ENCODE peak calls at places on chromosome 18, in eight cellular contexts. N is mucosa of descending colon, W is upper lobe of right lung, R is astrocyte, J is stomach, I is K562, D is kidney, E is tibial artery. Z is an unnamed sample. For H3K4me1, the result is how much of the 10 kb centered on the place peaks cover.

GRCh38 chr18:22045221-22045918 is 124.0 kb upstream of the GATA6 start:
- DNase-seq in N (peak), W (no peak), R (no peak), J (peak), I (no peak), D (no peak), E (no peak), Z (no peak)

GRCh38 chr18:46344416-46345180 is 240.4 kb downstream of the HAUS1 start:
- DNase-seq in N (no peak), W (peak), R (no peak), J (no peak), I (no peak), D (no peak), E (no peak), Z (no peak)

GRCh38 chr18:45330170-45330594 is 285.1 kb upstream of the SLC14A2 start:
- DNase-seq in N (no peak), W (no peak), R (peak), J (no peak), I (no peak), D (no peak), E (peak), Z (no peak)

GRCh38 chr18:62198259-62198658 is 11.2 kb downstream of the RELCH start:
- DNase-seq in N (no peak), W (no peak), R (no peak), J (no peak), I (no peak), D (no peak), E (no peak), Z (no peak)

GRCh38 chr18:49332679-49333078 is 127.8 kb downstream of the DYM start:
- DNase-seq in N (no peak), W (no peak), R (no peak), J (no peak), I (no peak), D (no peak), E (no peak), Z (no peak)

GRCh38 chr18:58755304-58756010 is 84.2 kb downstream of the MALT1 start:
- DNase-seq in N (no peak), W (no peak), R (no peak), J (no peak), I (no peak), D (no peak), E (no peak), Z (peak)

GRCh38 chr18:63897072-63897471 is 9.6 kb downstream of the SERPINB2 start:
- DNase-seq in N (no peak), W (no peak), R (no peak), J (no peak), I (no peak), D (peak), E (no peak), Z (no peak)

GRCh38 chr18:58784601-58785137 is 80.0 kb upstream of the ZNF532 start:
- DNase-seq in N (no peak), W (no peak), R (peak), J (no peak), I (no peak), D (peak), E (peak), Z (peak)

GRCh38 chr18:4125246-4125938 is 329.7 kb downstream of the DLGAP1 start:
- DNase-seq in N (no peak), W (no peak), R (peak), J (no peak), I (no peak), D (no peak), E (no peak), Z (no peak)

GRCh38 chr18:74171910-74172606 is 23.7 kb downstream of the TIMM21 start:
- DNase-seq in N (no peak), W (no peak), R (no peak), J (no peak), I (no peak), D (no peak), E (no peak), Z (no peak)

GRCh38 chr18:48790869-48791635 is 159.7 kb downstream of the SMAD7 start:
- DNase-seq in N (no peak), W (peak), R (no peak), J (no peak), I (no peak), D (peak), E (peak), Z (peak)

GRCh38 chr18:21053127-21053526 is 58.5 kb downstream of the ROCK1 start:
- DNase-seq in N (no peak), W (no peak), R (peak), J (no peak), I (no peak), D (no peak), E (no peak), Z (no peak)

GRCh38 chr18:45662468-45662867 is 47.2 kb downstream of the SLC14A2 start:
- DNase-seq in N (no peak), W (no peak), R (peak), J (no peak), I (no peak), D (no peak), E (no peak), Z (no peak)

GRCh38 chr18:66749030-66749429 is 145.1 kb upstream of the CDH19 start:
- DNase-seq in N (no peak), W (no peak), R (peak), J (no peak), I (no peak), D (no peak), E (no peak), Z (no peak)

GRCh38 chr18:57051586-57052044 is 95.3 kb upstream of the BOD1L2 start:
- DNase-seq in N (peak), W (no peak), R (no peak), J (peak), I (peak), D (no peak), E (no peak), Z (no peak)

GRCh38 chr18:23871410-23871809 is 143.1 kb upstream of the TTC39C start:
- DNase-seq in N (peak), W (no peak), R (peak), J (peak), I (no peak), D (no peak), E (no peak), Z (no peak)

GRCh38 chr18:70416496-70416895 is 127.7 kb downstream of the SOCS6 start:
- DNase-seq in N (no peak), W (no peak), R (no peak), J (no peak), I (no peak), D (no peak), E (no peak), Z (no peak)

GRCh38 chr18:48541747-48542108 is 2.9 kb downstream of the CTIF start:
- DNase-seq in N (no peak), W (no peak), R (no peak), J (no peak), I (no peak), D (no peak), E (no peak), Z (no peak)

GRCh38 chr18:67381608-67382150 is 134.8 kb downstream of the DSEL start:
- DNase-seq in N (no peak), W (no peak), R (no peak), J (no peak), I (no peak), D (peak), E (no peak), Z (no peak)

GRCh38 chr18:55868909-55869308 is 280.9 kb upstream of the TCF4 start:
- DNase-seq in N (no peak), W (no peak), R (peak), J (no peak), I (no peak), D (no peak), E (no peak), Z (no peak)

GRCh38 chr18:75070625-75071483 is 138.1 kb downstream of the PTGR3 start:
- DNase-seq in N (peak), W (no peak), R (peak), J (peak), I (peak), D (peak), E (peak), Z (peak)

GRCh38 chr18:3012306-3012919 is 531 bp downstream of the LPIN2 start:
- DNase-seq in N (peak), W (peak), R (no peak), J (peak), I (peak), D (peak), E (peak), Z (peak)
- H3K4me1 ChIP-seq in N (under half), W (half or more), R (under half), J (half or more), I (under half), D (under half), E (under half), Z (under half)

GRCh38 chr18:7272268-7273049 is 41.6 kb downstream of the LRRC30 start:
- DNase-seq in N (peak), W (peak), R (peak), J (peak), I (peak), D (peak), E (peak), Z (no peak)
- TF ChIP-seq CTCF in N (no peak), W (peak), R (peak), J (no peak), I (peak), D (peak), E (peak), Z (peak)

GRCh38 chr18:28112056-28112470 is 64.9 kb downstream of the CDH2 start:
- DNase-seq in N (no peak), W (no peak), R (peak), J (no peak), I (no peak), D (no peak), E (no peak), Z (no peak)

GRCh38 chr18:28114472-28114871 is 62.5 kb downstream of the CDH2 start:
- DNase-seq in N (no peak), W (no peak), R (peak), J (no peak), I (no peak), D (no peak), E (no peak), Z (no peak)

GRCh38 chr18:28115149-28115550 is 61.8 kb downstream of the CDH2 start:
- DNase-seq in N (no peak), W (no peak), R (peak), J (no peak), I (no peak), D (no peak), E (no peak), Z (no peak)

GRCh38 chr18:28110924-28111323 is 66.0 kb downstream of the CDH2 start:
- DNase-seq in N (no peak), W (no peak), R (no peak), J (no peak), I (no peak), D (no peak), E (no peak), Z (no peak)

GRCh38 chr18:28113271-28114023 is 63.5 kb downstream of the CDH2 start:
- DNase-seq in N (no peak), W (no peak), R (no peak), J (no peak), I (no peak), D (no peak), E (no peak), Z (no peak)
- H3K4me1 ChIP-seq in N (under half), W (under half), R (half or more), J (under half), I (under half), D (under half), E (under half), Z (under half)

DNA sequence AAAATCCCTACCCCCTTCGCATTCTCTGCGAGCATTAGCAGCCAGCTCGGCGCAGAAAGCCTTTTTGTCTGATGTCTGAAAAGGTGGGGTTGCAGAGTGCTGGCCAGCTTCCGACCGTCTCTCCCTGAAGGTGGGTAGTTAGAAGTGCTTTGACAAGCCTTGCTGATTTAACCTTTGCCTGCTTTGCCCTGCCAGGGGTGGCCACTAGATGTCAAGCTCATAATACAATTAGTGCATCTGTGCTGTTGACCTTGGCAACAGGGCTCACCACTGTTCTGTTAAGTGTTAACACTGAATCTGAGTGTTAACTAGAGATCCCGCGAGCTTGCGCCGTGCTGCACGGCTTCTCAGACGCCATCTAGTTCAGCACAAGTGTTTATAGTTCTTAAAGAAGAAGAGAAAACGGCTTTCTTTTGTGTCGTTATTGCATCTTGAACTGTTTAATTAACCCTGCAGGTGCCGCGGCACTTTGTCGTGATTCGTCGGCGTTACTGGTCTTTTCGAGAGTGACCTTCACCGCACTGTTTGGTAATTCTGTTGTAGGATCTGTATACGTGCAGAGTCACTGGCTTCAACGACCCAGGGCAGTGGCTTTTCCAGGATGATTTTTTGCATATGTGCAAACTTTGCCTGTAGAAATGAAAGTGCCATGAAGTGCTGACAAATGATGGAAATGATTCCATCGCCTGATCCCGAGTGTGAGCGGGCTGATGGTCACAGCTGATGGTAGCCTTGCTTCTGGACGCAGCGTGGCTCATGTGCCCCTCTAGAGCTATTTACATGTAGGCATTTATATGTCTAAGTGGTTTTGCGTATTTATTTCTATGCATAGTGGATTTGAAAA is 5.5 kb downstream of the SALL3 start:
- DNase-seq in N (no peak), W (no peak), R (no peak), J (no peak), I (no peak), D (no peak), E (no peak), Z (no peak)
- TF ChIP-seq CTCF in N (no peak), W (peak), R (no peak), J (no peak), I (peak), D (peak), E (no peak), Z (no peak)

Z was measured in ascending aorta.